ENCODE peak calls at places on chromosomes 12 and 14, in nine cellular contexts. One of them, this sample, is unnamed.

GRCh38 chr14:71290960-71291466 is 383.8 kb downstream of the PCNX1 start:
- DNase-seq in CD4-positive, alpha-beta T cell: no peak
- DNase-seq in CD4-positive, CD25-positive, alpha-beta regulatory T cell: no peak
- DNase-seq in stimulated activated CD4-positive, alpha-beta T cell treated with anti-CD3 and anti-CD28 coated beads, Interleukin-1b, Interleukin-23, amount 100 ng/mL, for 24 hours: peak; percentile 46
- DNase-seq in activated CD4-positive, alpha-beta T cell treated with anti-CD3 and anti-CD28 coated beads, Interleukin-2, amount 50 U/mL, for 24 hours: peak; percentile 58
- DNase-seq in NCI-H2081: no peak
- DNase-seq in LoVo: peak; percentile 60
- DNase-seq in ELF-1: no peak
- DNase-seq in cardiac fibroblast: peak; percentile 92
- DNase-seq in this sample: peak; percentile 98

GRCh38 chr12:130838284-130838950 is 633 bp downstream of the STX2 start:
- DNase-seq in CD4-positive, alpha-beta T cell: no peak
- DNase-seq in CD4-positive, CD25-positive, alpha-beta regulatory T cell: no peak
- DNase-seq in stimulated activated CD4-positive, alpha-beta T cell treated with anti-CD3 and anti-CD28 coated beads, Interleukin-1b, Interleukin-23, amount 100 ng/mL, for 24 hours: no peak
- DNase-seq in activated CD4-positive, alpha-beta T cell treated with anti-CD3 and anti-CD28 coated beads, Interleukin-2, amount 50 U/mL, for 24 hours: no peak
- DNase-seq in NCI-H2081: peak; percentile 21
- DNase-seq in LoVo: peak; percentile 19
- DNase-seq in ELF-1: no peak
- DNase-seq in cardiac fibroblast: peak; percentile 40
- DNase-seq in this sample: peak; percentile 41

GRCh38 chr12:131511391-131511802 is 199.5 kb upstream of the SFSWAP start:
- DNase-seq in CD4-positive, alpha-beta T cell: peak; percentile 28
- DNase-seq in CD4-positive, CD25-positive, alpha-beta regulatory T cell: no peak
- DNase-seq in stimulated activated CD4-positive, alpha-beta T cell treated with anti-CD3 and anti-CD28 coated beads, Interleukin-1b, Interleukin-23, amount 100 ng/mL, for 24 hours: peak; percentile 60
- DNase-seq in activated CD4-positive, alpha-beta T cell treated with anti-CD3 and anti-CD28 coated beads, Interleukin-2, amount 50 U/mL, for 24 hours: peak; percentile 73
- DNase-seq in NCI-H2081: no peak
- DNase-seq in LoVo: no peak
- DNase-seq in ELF-1: peak; percentile 21
- DNase-seq in cardiac fibroblast: no peak
- DNase-seq in this sample: peak; percentile 85

GRCh38 chr12:15534870-15535269 is 212.6 kb downstream of the PTPRO start:
- DNase-seq in CD4-positive, alpha-beta T cell: no peak
- DNase-seq in CD4-positive, CD25-positive, alpha-beta regulatory T cell: no peak
- DNase-seq in stimulated activated CD4-positive, alpha-beta T cell treated with anti-CD3 and anti-CD28 coated beads, Interleukin-1b, Interleukin-23, amount 100 ng/mL, for 24 hours: no peak
- DNase-seq in activated CD4-positive, alpha-beta T cell treated with anti-CD3 and anti-CD28 coated beads, Interleukin-2, amount 50 U/mL, for 24 hours: no peak
- DNase-seq in NCI-H2081: no peak
- DNase-seq in LoVo: peak; percentile 41
- DNase-seq in ELF-1: no peak
- DNase-seq in cardiac fibroblast: peak; percentile 64
- DNase-seq in this sample: no peak

GRCh38 chr12:108637222-108637621 is 3.5 kb upstream of the SELPLG start:
- DNase-seq in CD4-positive, alpha-beta T cell: no peak
- DNase-seq in CD4-positive, CD25-positive, alpha-beta regulatory T cell: no peak
- DNase-seq in stimulated activated CD4-positive, alpha-beta T cell treated with anti-CD3 and anti-CD28 coated beads, Interleukin-1b, Interleukin-23, amount 100 ng/mL, for 24 hours: no peak
- DNase-seq in activated CD4-positive, alpha-beta T cell treated with anti-CD3 and anti-CD28 coated beads, Interleukin-2, amount 50 U/mL, for 24 hours: no peak
- DNase-seq in NCI-H2081: no peak
- DNase-seq in LoVo: no peak
- DNase-seq in ELF-1: no peak
- DNase-seq in cardiac fibroblast: no peak
- DNase-seq in this sample: no peak

GRCh38 chr14:105093426-105094192 is 28.4 kb upstream of the GPR132 start:
- DNase-seq in CD4-positive, alpha-beta T cell: peak; percentile 45
- DNase-seq in CD4-positive, CD25-positive, alpha-beta regulatory T cell: peak; percentile 42
- DNase-seq in stimulated activated CD4-positive, alpha-beta T cell treated with anti-CD3 and anti-CD28 coated beads, Interleukin-1b, Interleukin-23, amount 100 ng/mL, for 24 hours: peak; percentile 84
- DNase-seq in activated CD4-positive, alpha-beta T cell treated with anti-CD3 and anti-CD28 coated beads, Interleukin-2, amount 50 U/mL, for 24 hours: peak; percentile 71
- DNase-seq in NCI-H2081: peak; percentile 59
- DNase-seq in LoVo: peak; percentile 76
- DNase-seq in ELF-1: peak; percentile 93
- DNase-seq in cardiac fibroblast: peak; percentile 45
- DNase-seq in this sample: peak; percentile 88

GRCh38 chr14:72141084-72141483 is 208.9 kb downstream of the RGS6 start:
- DNase-seq in CD4-positive, alpha-beta T cell: no peak
- DNase-seq in CD4-positive, CD25-positive, alpha-beta regulatory T cell: no peak
- DNase-seq in stimulated activated CD4-positive, alpha-beta T cell treated with anti-CD3 and anti-CD28 coated beads, Interleukin-1b, Interleukin-23, amount 100 ng/mL, for 24 hours: no peak
- DNase-seq in activated CD4-positive, alpha-beta T cell treated with anti-CD3 and anti-CD28 coated beads, Interleukin-2, amount 50 U/mL, for 24 hours: no peak
- DNase-seq in NCI-H2081: no peak
- DNase-seq in LoVo: no peak
- DNase-seq in ELF-1: no peak
- DNase-seq in cardiac fibroblast: no peak
- DNase-seq in this sample: no peak

GRCh38 chr14:53047302-53047701 is 96.5 kb upstream of the FERMT2 start:
- DNase-seq in CD4-positive, alpha-beta T cell: no peak
- DNase-seq in CD4-positive, CD25-positive, alpha-beta regulatory T cell: no peak
- DNase-seq in stimulated activated CD4-positive, alpha-beta T cell treated with anti-CD3 and anti-CD28 coated beads, Interleukin-1b, Interleukin-23, amount 100 ng/mL, for 24 hours: no peak
- DNase-seq in activated CD4-positive, alpha-beta T cell treated with anti-CD3 and anti-CD28 coated beads, Interleukin-2, amount 50 U/mL, for 24 hours: no peak
- DNase-seq in NCI-H2081: no peak
- DNase-seq in LoVo: no peak
- DNase-seq in ELF-1: no peak
- DNase-seq in cardiac fibroblast: no peak
- DNase-seq in this sample: no peak

This sample was measured in kidney tubule cell.